ENCODE peak calls at places on chromosomes 13 and 19, in eight cellular contexts. Q is memory B cell, N is hepatocyte, P is cardiac fibroblast, V is ascending aorta, E is cardiac muscle cell, M is HEK293T, B is HFFc6. S is an unnamed sample.

GRCh38 chr19:10797541-10798256 is 38.3 kb downstream of the TMED1 start:
- DNase-seq in P (peak), B (no peak), N (no peak), E (no peak), V (no peak), M (no peak), Q (peak), S (no peak)

GRCh38 chr13:111008351-111008750 is 93.5 kb upstream of the ANKRD10 start:
- DNase-seq in B (no peak), N (no peak), M (no peak), Q (no peak), V (no peak), E (no peak), P (no peak), S (no peak)

GRCh38 chr19:7852851-7853759 is 21.1 kb downstream of the PRR36 start:
- DNase-seq in N (peak), P (peak), M (peak), B (no peak), V (no peak), Q (peak), E (peak), S (peak)

GRCh38 chr19:31340059-31341025 is 8.9 kb downstream of the TSHZ3 start:
- DNase-seq in V (no peak), P (no peak), B (peak), M (no peak), Q (no peak), N (peak), E (peak), S (peak)

GRCh38 chr13:50244913-50245574 is 229.8 kb downstream of the KCNRG start:
- DNase-seq in M (no peak), B (peak), Q (no peak), E (peak), P (peak), V (no peak), N (peak), S (peak)

GRCh38 chr13:51557875-51558604 is 26.2 kb upstream of the WDFY2 start:
- DNase-seq in V (no peak), P (peak), B (peak), Q (no peak), N (no peak), E (peak), M (no peak), S (peak)

GRCh38 chr19:34662919-34663318 is 14.0 kb downstream of the SCGB2B2 start:
- DNase-seq in E (peak), P (peak), V (no peak), B (peak), M (peak), N (no peak), Q (peak), S (peak)

GRCh38 chr19:55247621-55248099 is 11.2 kb downstream of the PPP6R1 start:
- DNase-seq in E (peak), V (no peak), N (no peak), M (no peak), P (peak), Q (no peak), B (peak), S (no peak)

GRCh38 chr13:114142640-114143490 is 10.4 kb upstream of the RASA3 start:
- DNase-seq in P (no peak), N (no peak), V (peak), B (no peak), Q (no peak), M (no peak), E (no peak), S (no peak)

GRCh38 chr19:12647047-12647446 is 19.5 kb downstream of the MAN2B1 start:
- DNase-seq in P (no peak), Q (no peak), M (no peak), E (no peak), B (no peak), N (no peak), V (no peak), S (no peak)

GRCh38 chr19:8174706-8175105 is 25.3 kb upstream of the FBN3 start:
- DNase-seq in P (no peak), N (no peak), M (no peak), Q (no peak), E (no peak), B (peak), V (no peak), S (no peak)

GRCh38 chr19:34482380-34483250 is 1.1 kb downstream of the WTIP start:
- DNase-seq in N (peak), M (peak), E (peak), P (peak), Q (no peak), V (peak), B (no peak), S (peak)

GRCh38 chr19:13150919-13151604 is 851 bp downstream of the IER2 start:
- DNase-seq in Q (no peak), N (peak), E (peak), B (no peak), V (no peak), P (no peak), M (no peak), S (peak)

GRCh38 chr19:53771133-53771532 is 53.0 kb downstream of the NLRP12 start:
- DNase-seq in Q (no peak), N (peak), E (no peak), M (no peak), B (no peak), V (no peak), P (no peak), S (no peak)

GRCh38 chr19:13841339-13842293 is 35.3 kb upstream of the NANOS3 start:
- DNase-seq in E (peak), B (peak), P (peak), V (peak), Q (peak), N (peak), M (no peak), S (peak)

GRCh38 chr13:94129490-94129894 is 350.0 kb downstream of the DCT start:
- DNase-seq in P (no peak), M (no peak), N (no peak), V (no peak), Q (no peak), E (no peak), B (no peak), S (no peak)

GRCh38 chr19:49988433-49988832 is 27.5 kb upstream of the SIGLEC11 start:
- DNase-seq in P (peak), B (peak), N (no peak), Q (no peak), M (no peak), E (no peak), V (no peak), S (no peak)

GRCh38 chr13:66461021-66461420 is 769.1 kb downstream of the PCDH9 start:
- DNase-seq in M (no peak), V (no peak), P (peak), Q (no peak), B (no peak), N (no peak), E (peak), S (peak)

GRCh38 chr13:104140557-104140956 is 1074.3 kb upstream of the SLC10A2 start:
- DNase-seq in M (no peak), E (peak), Q (no peak), V (no peak), B (no peak), N (no peak), P (peak), S (no peak)

GRCh38 chr13:41561179-41561578 is 103.8 kb downstream of the RGCC start:
- DNase-seq in P (peak), Q (no peak), V (no peak), B (no peak), M (no peak), N (no peak), E (peak), S (peak)

GRCh38 chr19:36136975-36137686 is 2.7 kb upstream of the CAPNS1 start:
- DNase-seq in M (no peak), V (peak), Q (no peak), P (peak), N (no peak), E (peak), B (peak), S (peak)

GRCh38 chr19:38019427-38019724 is 112.4 kb downstream of the SIPA1L3 start:
- DNase-seq in P (no peak), N (no peak), E (no peak), V (no peak), B (no peak), M (no peak), Q (no peak), S (no peak)

GRCh38 chr19:3049089-3049488 is 13.2 kb downstream of the TLE5 start:
- DNase-seq in V (no peak), B (no peak), P (no peak), E (no peak), M (no peak), Q (no peak), N (no peak), S (no peak)

GRCh38 chr13:75305057-75305456 is 176.9 kb downstream of the TBC1D4 start:
- DNase-seq in E (peak), B (no peak), Q (no peak), N (no peak), M (no peak), V (no peak), P (no peak), S (no peak)

GRCh38 chr19:3358392-3358918 is 7.9 kb upstream of the NFIC start:
- DNase-seq in P (no peak), N (no peak), Q (no peak), B (no peak), E (no peak), M (no peak), V (no peak), S (no peak)